ENCODE peak calls at places on chromosomes 2 and 18, in four cellular contexts. One of them, this sample, is unnamed.

GRCh38 chr2:26438926-26439325 is 37.2 kb downstream of the DRC1 start:
- DNase-seq in IMR-90: no peak
- DNase-seq in H9: no peak
- DNase-seq in H1: no peak
- DNase-seq in this sample: peak

GRCh38 chr18:46910856-46911255 is 6.5 kb downstream of the PIAS2 start:
- DNase-seq in IMR-90: no peak
- DNase-seq in H9: no peak
- DNase-seq in H1: no peak
- DNase-seq in this sample: no peak

GRCh38 chr2:95010697-95011096 is 14.8 kb upstream of the MAL start:
- DNase-seq in IMR-90: no peak
- DNase-seq in H9: no peak
- DNase-seq in H1: no peak
- DNase-seq in this sample: no peak

GRCh38 chr2:70440621-70441020 is 113.0 kb downstream of the TGFA start:
- DNase-seq in IMR-90: no peak
- DNase-seq in H9: peak
- DNase-seq in H1: no peak
- DNase-seq in this sample: no peak

GRCh38 chr2:152683400-152683799 is 33.9 kb downstream of the PRPF40A start:
- DNase-seq in IMR-90: no peak
- DNase-seq in H9: no peak
- DNase-seq in H1: no peak
- DNase-seq in this sample: no peak

GRCh38 chr2:43343573-43344304 is 117.3 kb upstream of the ZFP36L2 start:
- DNase-seq in IMR-90: peak
- DNase-seq in H9: no peak
- DNase-seq in H1: no peak
- DNase-seq in this sample: peak

GRCh38 chr2:25587361-25587760 is 86.0 kb downstream of the DTNB start:
- DNase-seq in IMR-90: peak
- DNase-seq in H9: no peak
- DNase-seq in H1: no peak
- DNase-seq in this sample: no peak

GRCh38 chr2:134395779-134396178 is 141.9 kb downstream of the MGAT5 start:
- DNase-seq in IMR-90: no peak
- DNase-seq in H9: no peak
- DNase-seq in H1: no peak
- DNase-seq in this sample: no peak

GRCh38 chr2:236665130-236665529 is 95.5 kb downstream of the ACKR3 start:
- DNase-seq in IMR-90: no peak
- DNase-seq in H9: no peak
- DNase-seq in H1: no peak
- DNase-seq in this sample: no peak

GRCh38 chr2:23679044-23679443 is 247.9 kb downstream of the ATAD2B start:
- DNase-seq in IMR-90: no peak
- DNase-seq in H9: no peak
- DNase-seq in H1: no peak
- DNase-seq in this sample: no peak

GRCh38 chr2:71460595-71461303 is 7.4 kb downstream of the DYSF start:
- DNase-seq in IMR-90: no peak
- DNase-seq in H9: peak
- DNase-seq in H1: no peak
- DNase-seq in this sample: peak

GRCh38 chr18:57797209-57797651 is 5.9 kb downstream of the ATP8B1 start:
- DNase-seq in IMR-90: no peak
- DNase-seq in H9: no peak
- DNase-seq in H1: no peak
- DNase-seq in this sample: peak

GRCh38 chr2:11750422-11750821 is 4.0 kb downstream of the LPIN1 start:
- DNase-seq in IMR-90: no peak
- DNase-seq in H9: no peak
- DNase-seq in H1: no peak
- DNase-seq in this sample: no peak

GRCh38 chr18:74331404-74331803 is 15.8 kb downstream of the C18orf63 start:
- DNase-seq in IMR-90: peak
- DNase-seq in H9: no peak
- DNase-seq in H1: no peak
- DNase-seq in this sample: peak

GRCh38 chr2:236971131-236971850 is 114.4 kb upstream of the COPS8 start:
- DNase-seq in IMR-90: peak
- DNase-seq in H9: no peak
- DNase-seq in H1: no peak
- DNase-seq in this sample: no peak

GRCh38 chr18:77055429-77056310 is 76.9 kb downstream of the MBP start:
- DNase-seq in IMR-90: peak
- DNase-seq in H9: no peak
- DNase-seq in H1: no peak
- DNase-seq in this sample: no peak

GRCh38 chr18:76380791-76381405 is 114.1 kb downstream of the ZNF516 start:
- DNase-seq in IMR-90: no peak
- DNase-seq in H9: peak
- DNase-seq in H1: peak
- DNase-seq in this sample: peak

GRCh38 chr2:73156539-73157124 is 43.9 kb upstream of the RAB11FIP5 start:
- DNase-seq in IMR-90: peak
- DNase-seq in H9: peak
- DNase-seq in H1: peak
- DNase-seq in this sample: peak

GRCh38 chr2:160492401-160493226 is 993 bp downstream of the RBMS1 start:
- DNase-seq in IMR-90: peak
- DNase-seq in H9: peak
- DNase-seq in H1: no peak
- DNase-seq in this sample: peak

GRCh38 chr2:160493227-160494028 is at the start of gene RBMS1:
- DNase-seq in IMR-90: peak
- DNase-seq in H9: peak
- DNase-seq in H1: no peak
- DNase-seq in this sample: peak

GRCh38 chr2:160490760-160491367 is 2.7 kb downstream of the RBMS1 start:
- DNase-seq in IMR-90: no peak
- DNase-seq in H9: no peak
- DNase-seq in H1: no peak
- DNase-seq in this sample: no peak

GRCh38 chr2:160491922-160492371 is 1.7 kb downstream of the RBMS1 start:
- DNase-seq in IMR-90: peak
- DNase-seq in H9: no peak
- DNase-seq in H1: no peak
- DNase-seq in this sample: peak

DNA sequence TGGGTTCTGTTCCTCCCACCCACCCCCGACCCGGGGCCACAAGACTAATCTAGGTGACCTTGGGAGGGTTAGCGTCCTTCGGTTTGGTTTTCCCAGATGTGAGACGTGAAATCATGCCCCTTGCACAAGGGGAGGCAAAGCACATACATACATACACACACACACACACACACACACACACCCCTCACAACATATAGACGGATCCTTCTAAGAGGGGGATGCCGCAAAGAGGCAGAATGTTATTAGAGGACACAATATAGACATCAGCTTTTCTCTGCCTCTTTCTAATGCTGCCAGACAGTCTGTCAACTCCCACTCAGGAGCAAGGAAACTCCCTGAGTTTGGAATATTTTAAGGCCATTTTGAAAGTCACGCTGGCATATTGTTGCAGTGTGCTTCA is 636 bp upstream of the RBMS1 start:
- DNase-seq in IMR-90: no peak
- DNase-seq in H9: no peak
- DNase-seq in H1: no peak
- DNase-seq in this sample: no peak
- H3K27ac ChIP-seq in IMR-90: peak
- H3K27ac ChIP-seq in H9: no peak
- H3K27ac ChIP-seq in H1: no peak
- H3K27ac ChIP-seq in this sample: no peak

GRCh38 chr2:200221055-200221692 is 85.3 kb upstream of the SPATS2L start:
- DNase-seq in IMR-90: no peak
- DNase-seq in H9: no peak
- DNase-seq in H1: no peak
- DNase-seq in this sample: no peak

GRCh38 chr2:200222837-200223236 is 83.7 kb upstream of the SPATS2L start:
- DNase-seq in IMR-90: no peak
- DNase-seq in H9: no peak
- DNase-seq in H1: no peak
- DNase-seq in this sample: no peak

GRCh38 chr2:200223385-200223784 is 83.1 kb upstream of the SPATS2L start:
- DNase-seq in IMR-90: peak
- DNase-seq in H9: no peak
- DNase-seq in H1: no peak
- DNase-seq in this sample: no peak

GRCh38 chr2:200226652-200227426 is 79.7 kb upstream of the SPATS2L start:
- DNase-seq in IMR-90: no peak
- DNase-seq in H9: no peak
- DNase-seq in H1: no peak
- DNase-seq in this sample: no peak

DNA sequence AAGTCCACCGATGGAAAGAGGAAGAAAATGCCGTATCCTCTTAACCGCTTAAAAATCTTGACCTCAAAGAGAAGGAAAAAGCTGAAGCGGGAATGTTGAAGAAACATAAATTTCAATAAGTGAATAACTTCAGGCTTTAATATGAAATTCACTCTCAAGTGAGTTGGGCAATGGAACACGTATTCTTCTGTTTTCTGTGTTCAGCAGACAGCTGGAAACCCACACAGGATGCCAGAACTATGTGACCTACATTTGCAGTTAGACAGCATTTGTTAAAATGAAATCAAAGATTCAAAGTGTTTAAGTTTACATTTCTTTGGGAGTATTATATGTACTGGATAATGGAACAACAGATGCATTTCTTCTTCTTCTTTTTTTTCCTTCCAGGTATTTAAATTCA is 80.5 kb upstream of the SPATS2L start:
- DNase-seq in IMR-90: peak
- DNase-seq in H9: no peak
- DNase-seq in H1: no peak
- DNase-seq in this sample: no peak
- H4K5ac ChIP-seq in IMR-90: no peak
- H4K5ac ChIP-seq in H9: no peak
- H4K5ac ChIP-seq in H1: no peak
- H4K5ac ChIP-seq in this sample: no peak

GRCh38 chr2:28224648-28225471 is 167.8 kb upstream of the FOSL2 start:
- DNase-seq in IMR-90: peak
- DNase-seq in H9: no peak
- DNase-seq in H1: no peak
- DNase-seq in this sample: no peak
- H2BK120ac ChIP-seq in IMR-90: peak
- H2BK120ac ChIP-seq in H9: no peak
- H2BK120ac ChIP-seq in H1: no peak
- H2BK120ac ChIP-seq in this sample: no peak

GRCh38 chr2:112947374-112947773 is 30.4 kb upstream of the IL36G start:
- DNase-seq in IMR-90: no peak
- DNase-seq in H9: no peak
- DNase-seq in H1: no peak
- DNase-seq in this sample: no peak
- H3K27ac ChIP-seq in IMR-90: no peak
- H3K27ac ChIP-seq in H9: no peak
- H3K27ac ChIP-seq in H1: no peak
- H3K27ac ChIP-seq in this sample: no peak

GRCh38 chr18:25941556-25941955 is 148.9 kb downstream of the SS18 start:
- DNase-seq in IMR-90: peak
- DNase-seq in H9: no peak
- DNase-seq in H1: no peak
- DNase-seq in this sample: no peak
- H4K5ac ChIP-seq in IMR-90: no peak
- H4K5ac ChIP-seq in H9: no peak
- H4K5ac ChIP-seq in H1: no peak
- H4K5ac ChIP-seq in this sample: no peak

DNA sequence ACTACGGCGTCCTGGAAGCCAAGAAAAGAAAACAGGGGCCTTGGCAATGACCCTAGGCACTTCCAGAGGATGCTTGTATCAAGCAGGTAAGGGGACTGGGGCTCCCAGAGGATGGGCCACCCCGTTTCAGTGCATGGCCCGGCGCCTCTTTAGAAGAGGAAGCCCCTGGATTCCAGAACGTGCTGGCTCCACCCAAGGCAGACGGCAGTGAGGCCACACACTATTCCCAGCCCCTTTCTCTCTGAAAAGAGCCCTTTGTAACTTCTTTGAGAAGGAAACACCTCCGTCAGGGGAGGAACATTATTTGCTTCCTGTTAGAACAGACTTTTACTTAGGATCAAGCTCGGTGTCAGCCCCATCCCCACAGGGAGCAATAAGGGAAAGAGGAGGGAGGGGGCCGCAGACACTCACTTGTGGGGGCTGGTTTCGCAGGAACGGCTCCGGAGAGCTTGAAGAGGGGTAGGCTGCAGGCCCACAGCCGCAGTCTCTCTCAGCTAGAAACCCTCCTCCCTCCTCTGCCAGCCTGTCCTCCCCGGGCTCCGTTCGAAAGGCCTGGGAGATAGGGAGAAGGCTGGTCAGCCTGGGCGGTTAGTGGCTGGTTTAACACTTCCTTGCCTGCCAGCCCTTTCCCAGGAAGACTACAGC is 49.6 kb upstream of the RMDN2 start:
- DNase-seq in IMR-90: no peak
- DNase-seq in H9: no peak
- DNase-seq in H1: no peak
- DNase-seq in this sample: peak
- H2BK120ac ChIP-seq in IMR-90: peak
- H2BK120ac ChIP-seq in H9: no peak
- H2BK120ac ChIP-seq in H1: no peak
- H2BK120ac ChIP-seq in this sample: no peak

GRCh38 chr2:112835553-112836535 is 735 bp downstream of the IL1B start:
- DNase-seq in IMR-90: no peak
- DNase-seq in H9: no peak
- DNase-seq in H1: no peak
- DNase-seq in this sample: no peak
- H3K27ac ChIP-seq in IMR-90: no peak
- H3K27ac ChIP-seq in H9: no peak
- H3K27ac ChIP-seq in H1: no peak
- H3K27ac ChIP-seq in this sample: no peak

DNA sequence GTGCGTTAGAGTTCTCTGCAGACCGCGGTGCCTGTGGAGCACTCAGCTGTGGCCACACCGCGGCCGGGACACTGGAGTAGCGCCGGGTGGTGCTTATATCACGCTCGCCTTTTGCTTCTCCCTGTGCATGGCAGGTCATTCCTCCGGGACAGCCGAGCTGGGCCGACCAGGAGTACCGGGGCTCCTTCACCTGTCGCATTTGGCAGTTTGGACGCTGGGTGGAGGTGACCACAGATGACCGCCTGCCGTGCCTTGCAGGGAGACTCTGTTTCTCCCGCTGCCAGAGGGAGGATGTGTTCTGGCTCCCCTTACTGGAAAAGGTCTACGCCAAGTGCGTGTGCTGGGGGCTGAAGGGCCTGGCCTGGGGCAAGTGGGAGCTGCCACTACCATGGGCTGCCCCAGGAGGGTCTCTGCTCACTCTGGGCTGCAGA is 4.2 kb downstream of the CAPN10 start:
- DNase-seq in IMR-90: no peak
- DNase-seq in H9: no peak
- DNase-seq in H1: no peak
- DNase-seq in this sample: no peak
- H4K5ac ChIP-seq in IMR-90: no peak
- H4K5ac ChIP-seq in H9: no peak
- H4K5ac ChIP-seq in H1: no peak
- H4K5ac ChIP-seq in this sample: no peak

This sample was measured in mesendoderm.